ENCODE peak calls at places on chromosomes 12 and 14, in four cellular contexts. H is IMR-90, D is H9, I is neuronal stem cell. E is an unnamed sample.

GRCh38 chr12:31238764-31239387 is 87.1 kb downstream of the SINHCAF start:
- DNase-seq in H (peak), D (peak), I (peak), E (peak)

GRCh38 chr12:10749700-10750384 is 26.7 kb upstream of the YBX3 start:
- DNase-seq in H (peak), D (peak), I (peak), E (peak)

GRCh38 chr14:101721951-101722661 is 39.4 kb upstream of the PPP2R5C start:
- DNase-seq in H (no peak), D (peak), I (no peak), E (peak)

GRCh38 chr14:89678715-89679220 is 261.7 kb upstream of the FOXN3 start:
- DNase-seq in H (no peak), D (no peak), I (no peak), E (no peak)

GRCh38 chr12:132333273-132333672 is 3.9 kb upstream of the GALNT9 start:
- DNase-seq in H (no peak), D (no peak), I (no peak), E (no peak)

GRCh38 chr14:103770902-103771301 is 55.3 kb downstream of the ZFYVE21 start:
- DNase-seq in H (no peak), D (no peak), I (no peak), E (no peak)

GRCh38 chr12:30613119-30613830 is 82.4 kb downstream of the IPO8 start:
- DNase-seq in H (peak), D (no peak), I (no peak), E (peak)

GRCh38 chr14:104794099-104794498 is 1.4 kb downstream of the AKT1 start:
- DNase-seq in H (peak), D (peak), I (no peak), E (peak)

GRCh38 chr14:73744874-73745529 is 30.8 kb upstream of the PNMA1 start:
- DNase-seq in H (no peak), D (peak), I (no peak), E (no peak)

GRCh38 chr14:102971836-102972606 is 49.6 kb downstream of the AMN start:
- DNase-seq in H (no peak), D (no peak), I (no peak), E (no peak)

GRCh38 chr14:103123128-103123633 is at the start of gene TNFAIP2:
- DNase-seq in H (no peak), D (peak), I (no peak), E (peak)

GRCh38 chr12:106134294-106134949 is 4.3 kb downstream of the NUAK1 start:
- DNase-seq in H (no peak), D (no peak), I (no peak), E (no peak)
- H2AK5ac ChIP-seq in H (peak), D (peak), I (peak), E (peak)

DNA sequence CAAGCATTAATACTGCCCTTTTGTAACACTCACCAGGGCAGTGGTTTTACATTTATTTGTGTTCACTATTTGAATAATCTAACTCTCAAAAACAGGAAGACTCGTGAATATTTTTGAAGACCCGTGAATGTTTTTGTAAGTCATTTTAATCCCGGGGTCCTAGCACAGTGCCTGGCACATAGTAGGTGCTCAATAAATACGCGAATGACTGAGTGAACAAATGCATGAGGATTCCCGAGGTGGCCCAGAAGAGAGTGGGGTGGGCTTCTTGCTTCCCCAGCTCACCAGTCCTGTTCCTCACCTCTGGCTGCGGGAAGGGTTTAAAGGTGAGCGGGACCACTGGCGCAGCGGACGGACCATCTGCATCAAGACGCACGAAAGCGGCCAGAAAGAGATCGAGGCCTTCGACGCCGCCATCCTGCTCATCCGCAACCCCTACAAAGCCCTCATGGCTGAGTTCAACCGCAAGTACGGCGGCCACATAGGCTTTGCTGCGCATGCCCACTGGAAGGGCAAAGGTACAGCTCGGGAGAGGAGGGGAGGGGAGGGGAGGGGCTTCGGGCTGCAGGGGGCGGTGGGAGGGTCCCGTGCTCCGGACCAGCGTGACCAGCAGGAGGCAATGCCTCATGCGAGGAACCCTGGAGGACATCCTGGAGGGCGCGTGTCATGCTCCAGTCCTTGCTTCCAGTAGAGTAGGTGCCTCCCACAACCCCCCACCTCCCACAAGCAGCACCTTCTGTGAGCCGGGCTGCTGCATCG is 98.9 kb downstream of the CMKLR1 start:
- DNase-seq in H (no peak), D (peak), I (no peak), E (no peak)
- H4K91ac ChIP-seq in H (no peak), D (no peak), I (no peak), E (no peak)

GRCh38 chr14:91573894-91574837 is 64.1 kb upstream of the PPP4R3A start:
- DNase-seq in H (peak), D (peak), I (peak), E (peak)
- H4K8ac ChIP-seq in H (no peak), D (no peak), I (no peak), E (no peak)

DNA sequence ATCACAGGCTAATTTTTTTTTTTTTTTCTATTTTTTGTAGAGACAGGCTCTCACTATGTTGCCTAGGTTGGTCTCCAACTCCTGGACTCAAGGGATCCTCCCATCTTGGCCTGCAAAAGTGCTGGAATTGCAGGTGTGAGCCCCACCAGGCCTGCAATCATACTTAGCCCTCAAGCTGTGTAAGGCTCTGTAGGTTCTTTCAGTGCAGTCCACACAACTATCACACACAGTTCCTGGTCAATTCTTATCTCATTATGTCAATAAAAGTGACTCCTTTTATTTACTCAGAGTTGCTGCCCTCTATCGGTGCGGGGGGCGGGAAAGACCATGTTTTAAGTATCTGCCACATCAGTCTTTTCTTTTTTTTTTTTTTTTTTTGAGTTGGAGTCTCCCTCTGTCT is 29.0 kb downstream of the SLC2A3 start:
- DNase-seq in H (peak), D (peak), I (peak), E (peak)
- H2AK5ac ChIP-seq in H (no peak), D (peak), I (no peak), E (no peak)

DNA sequence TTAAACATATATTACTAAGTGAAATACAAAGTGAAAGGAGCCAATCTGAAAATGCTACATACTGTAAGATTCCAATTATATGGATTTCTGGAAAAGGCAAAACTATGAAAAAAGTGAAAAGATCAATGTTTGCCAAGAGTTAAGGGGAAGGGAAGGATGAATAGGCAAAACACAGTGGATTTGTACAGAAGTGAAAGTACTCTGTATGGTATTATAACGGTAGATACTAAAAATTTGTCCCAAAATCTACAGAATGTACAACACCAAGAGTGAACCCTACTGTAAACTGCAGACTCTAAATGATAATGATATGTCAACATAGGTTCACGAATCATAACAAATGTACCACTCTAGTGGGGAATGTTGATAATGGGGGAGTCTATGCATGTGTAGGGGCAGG is 17.8 kb downstream of the EEA1 start:
- DNase-seq in H (no peak), D (no peak), I (no peak), E (no peak)
- H4K91ac ChIP-seq in H (no peak), D (no peak), I (no peak), E (no peak)